ENCODE peak calls at places on chromosomes 3 and 15, in seven cellular contexts. U, K, Q, B, S, F and N are unnamed samples.

GRCh38 chr3:39082652-39083313 is 24.6 kb downstream of the GORASP1 start:
- DNase-seq in F (no peak), Q (no peak), B (peak; percentile 7), K (no peak), U (no peak), S (no peak), N (no peak)

GRCh38 chr3:101184111-101184510 is 136.3 kb downstream of the IMPG2 start:
- DNase-seq in S (no peak), K (no peak), U (no peak), B (peak; percentile 2), Q (no peak), F (no peak), N (no peak)

GRCh38 chr3:55042591-55042990 is 114.7 kb upstream of the LRTM1 start:
- DNase-seq in B (no peak), Q (no peak), S (no peak), U (no peak), F (no peak), K (no peak), N (no peak)

GRCh38 chr3:196654006-196654405 is 14.5 kb downstream of the NRROS start:
- DNase-seq in U (no peak), F (no peak), B (no peak), K (no peak), Q (peak; percentile 68), S (no peak), N (no peak)

GRCh38 chr15:42159381-42160015 is 3.1 kb upstream of the PLA2G4F start:
- DNase-seq in K (no peak), Q (no peak), U (peak; percentile 26), B (no peak), F (peak; percentile 37), S (peak; percentile 70), N (no peak)

GRCh38 chr3:120615863-120616599 is 19.9 kb downstream of the NDUFB4 start:
- DNase-seq in B (no peak), S (peak; percentile 54), K (no peak), F (no peak), U (no peak), Q (no peak), N (no peak)

GRCh38 chr15:99983894-99984293 is 250.7 kb upstream of the LYSMD4 start:
- DNase-seq in B (no peak), Q (no peak), K (no peak), F (no peak), U (no peak), S (no peak), N (no peak)

GRCh38 chr3:115819785-115820384 is 196.6 kb downstream of the GAP43 start:
- DNase-seq in S (no peak), U (peak; percentile 71), B (no peak), F (peak; percentile 70), K (peak; percentile 63), Q (peak; percentile 64), N (peak; percentile 29)

GRCh38 chr3:28972921-28973320 is 307.9 kb upstream of the RBMS3 start:
- DNase-seq in K (no peak), F (no peak), S (no peak), Q (peak; percentile 26), B (no peak), U (no peak), N (no peak)

GRCh38 chr15:92668086-92668485 is 12.5 kb upstream of the FAM174B start:
- DNase-seq in Q (no peak), K (no peak), U (no peak), F (no peak), B (no peak), S (no peak), N (no peak)

GRCh38 chr15:78360426-78360825 is 20.3 kb downstream of the CRABP1 start:
- DNase-seq in F (no peak), Q (no peak), S (peak; percentile 45), K (no peak), B (no peak), U (no peak), N (no peak)

GRCh38 chr15:85757939-85758654 is 36.6 kb downstream of the KLHL25 start:
- DNase-seq in S (no peak), U (no peak), Q (no peak), F (peak; percentile 13), B (no peak), K (no peak), N (no peak)

GRCh38 chr3:143573904-143574303 is 274.4 kb downstream of the SLC9A9 start:
- DNase-seq in F (no peak), U (no peak), Q (no peak), B (no peak), K (no peak), S (no peak), N (no peak)

GRCh38 chr3:22269827-22270226 is 518.8 kb upstream of the ZNF385D start:
- DNase-seq in U (no peak), F (peak; percentile 11), S (no peak), K (no peak), Q (peak; percentile 9), B (no peak), N (no peak)

GRCh38 chr3:36135863-36136262 is 244.4 kb upstream of the STAC start:
- DNase-seq in U (no peak), S (no peak), Q (no peak), K (no peak), F (no peak), B (no peak), N (no peak)

GRCh38 chr3:31466866-31467265 is 65.9 kb upstream of the STT3B start:
- DNase-seq in Q (no peak), B (peak; percentile 34), K (no peak), U (no peak), F (no peak), S (no peak), N (no peak)

GRCh38 chr3:23735575-23736326 is 70.0 kb upstream of the UBE2E1 start:
- DNase-seq in B (no peak), F (peak; percentile 36), U (no peak), Q (no peak), K (no peak), S (peak; percentile 45), N (no peak)

GRCh38 chr15:74906193-74906449 is 530 bp downstream of the FAM219B start:
- DNase-seq in F (no peak), S (peak; percentile 35), Q (no peak), U (peak; percentile 31), B (no peak), K (peak; percentile 35), N (no peak)

GRCh38 chr3:43478380-43478779 is 143.4 kb downstream of the ANO10 start:
- DNase-seq in Q (no peak), B (no peak), F (no peak), U (no peak), S (no peak), K (no peak), N (no peak)

GRCh38 chr3:134754768-134755559 is 40.1 kb upstream of the EPHB1 start:
- DNase-seq in S (peak; percentile 29), U (peak; percentile 35), K (peak; percentile 14), Q (peak; percentile 40), B (peak; percentile 91), F (no peak), N (no peak)

GRCh38 chr3:188526057-188526456 is 372.1 kb downstream of the LPP start:
- DNase-seq in F (no peak), U (no peak), S (no peak), K (peak; percentile 20), B (no peak), Q (no peak), N (no peak)

GRCh38 chr3:46615976-46616375 is 3.7 kb downstream of the FAM240A start:
- DNase-seq in K (no peak), B (peak; percentile 78), F (no peak), S (no peak), U (no peak), Q (no peak), N (no peak)

GRCh38 chr3:25823314-25823713 is 33.4 kb downstream of the OXSM start:
- DNase-seq in S (no peak), K (no peak), U (no peak), B (no peak), F (no peak), Q (no peak), N (no peak)
- H3K4me1 ChIP-seq in S (no peaks in the 10 kb centered on the region), K (no peaks in the 10 kb centered on the region), U (peaks cover 5% of the 10 kb centered on the region), B (peaks cover 4% of the 10 kb centered on the region), F (no peaks in the 10 kb centered on the region), Q (peaks cover 7% of the 10 kb centered on the region), N (no peaks in the 10 kb centered on the region)

GRCh38 chr3:124833710-124834332 is 53.3 kb downstream of the ITGB5 start:
- DNase-seq in B (no peak), S (no peak), U (no peak), F (no peak), Q (no peak), K (no peak), N (no peak)
- H3K27ac ChIP-seq in B (peak overlapping the region; percentile 50), S (no peak overlapping the region), U (peak overlapping the region; percentile 82), F (no peak overlapping the region), Q (no peak overlapping the region), K (peak overlapping the region; percentile 99), N (no peak overlapping the region)

GRCh38 chr15:45720183-45720582 is 85.4 kb downstream of the SQOR start:
- DNase-seq in S (no peak), U (no peak), K (no peak), F (no peak), Q (no peak), B (no peak), N (no peak)

GRCh38 chr15:45719490-45719889 is 84.7 kb downstream of the SQOR start:
- DNase-seq in S (no peak), B (no peak), K (no peak), F (no peak), U (no peak), Q (no peak), N (no peak)

GRCh38 chr15:45715528-45715927 is 80.7 kb downstream of the SQOR start:
- DNase-seq in Q (no peak), B (no peak), S (no peak), K (no peak), F (no peak), U (no peak), N (no peak)

GRCh38 chr15:45710657-45711056 is 75.8 kb downstream of the SQOR start:
- DNase-seq in F (no peak), K (no peak), U (no peak), Q (no peak), S (no peak), B (no peak), N (no peak)

GRCh38 chr15:45714501-45715488 is 80.0 kb downstream of the SQOR start:
- DNase-seq in K (peak; percentile 34), S (peak; percentile 46), B (no peak), Q (peak; percentile 43), F (no peak), U (peak; percentile 69), N (no peak)
- H3K4me1 ChIP-seq in K (no peaks in the 10 kb centered on the region), S (no peaks in the 10 kb centered on the region), B (peaks cover 15% of the 10 kb centered on the region), Q (no peaks in the 10 kb centered on the region), F (no peaks in the 10 kb centered on the region), U (peaks cover 8% of the 10 kb centered on the region), N (no peaks in the 10 kb centered on the region)

DNA sequence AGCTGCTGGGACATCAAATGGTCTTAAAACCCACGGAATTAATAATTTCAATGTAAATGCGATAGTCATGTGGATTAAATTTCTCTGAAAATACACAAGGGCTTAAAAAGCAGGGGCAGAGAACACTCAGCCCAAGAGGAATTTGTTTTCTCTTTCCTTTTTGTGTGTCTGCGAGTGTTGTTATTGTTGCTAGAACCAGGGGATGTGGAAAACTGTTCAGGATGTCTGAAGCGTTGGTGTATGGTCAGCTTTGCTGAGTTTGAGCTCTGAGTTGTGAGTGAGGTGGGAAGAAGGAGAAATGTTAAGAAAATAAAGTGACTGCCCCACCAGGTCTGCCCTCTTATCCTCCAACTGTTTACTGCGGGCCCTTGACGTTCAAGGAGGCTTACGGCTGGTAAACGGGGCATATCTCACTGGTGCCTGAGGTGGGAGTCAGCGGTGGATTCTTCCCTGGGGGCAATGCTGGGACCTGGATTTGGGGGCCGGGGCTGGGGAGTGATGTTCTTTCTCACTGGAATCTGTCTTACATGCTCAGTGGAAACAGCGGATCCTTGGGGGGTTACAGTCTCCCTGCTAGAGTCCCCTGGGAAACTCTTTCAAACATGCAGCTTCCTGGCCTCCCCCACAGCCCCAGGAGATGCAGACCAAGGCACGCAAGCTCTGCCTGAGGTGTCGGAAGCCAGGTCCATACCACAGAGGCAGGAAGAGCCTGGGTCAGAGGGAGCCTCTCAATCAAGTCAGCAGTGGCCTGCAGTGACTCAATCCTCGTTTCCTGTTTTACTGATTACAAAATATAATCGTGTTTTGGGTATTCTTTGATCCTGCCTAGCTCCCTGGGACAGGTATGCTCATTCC is 41.8 kb downstream of the ITGA11 start:
- DNase-seq in K (peak; percentile 17), B (peak; percentile 68), S (no peak), F (no peak), Q (peak; percentile 32), U (peak; percentile 8), N (no peak)
- H3K27ac ChIP-seq in K (no peak overlapping the region), B (no peak overlapping the region), S (no peak overlapping the region), F (no peak overlapping the region), Q (no peak overlapping the region), U (no peak overlapping the region), N (no peak overlapping the region)